ENCODE peak calls at places on chromosomes 3 and 15, in eight cellular contexts. L is CD8-positive, alpha-beta T cell; A is neural progenitor cell; J is left ventricle myocardium inferior; Q is K562; M is stimulated activated effector memory CD8-positive, alpha-beta T cell treated with anti-CD3 and anti-CD28 coated beads, Interleukin-12 subunit alpha, Interleukin-12 subunit beta, amount 100 ng/mL, for 72 hours; T is T-cell; N is MM.1S. S is an unnamed sample.
A peak's percentile ranks its signal among the peaks of the same experiment; 100 is the strongest.

GRCh38 chr15:40847225-40847961 is 3.5 kb downstream of the SPINT1 start:
- DNase-seq in L (no peak), A (peak; percentile 76), J (peak; percentile 38), Q (peak; percentile 88), M (no peak), T (peak; percentile 44), N (peak; percentile 70), S (no peak)

GRCh38 chr3:123283074-123283473 is 81.3 kb downstream of the SEC22A start:
- DNase-seq in L (peak; percentile 11), A (no peak), J (no peak), Q (no peak), M (no peak), T (no peak), N (no peak), S (no peak)

GRCh38 chr15:69996321-69996720 is 101.4 kb downstream of the TLE3 start:
- DNase-seq in L (no peak), A (no peak), J (no peak), Q (no peak), M (no peak), T (no peak), N (no peak), S (no peak)

GRCh38 chr3:108488631-108489030 is 21.8 kb downstream of the MYH15 start:
- DNase-seq in L (no peak), A (no peak), J (no peak), Q (no peak), M (no peak), T (no peak), N (no peak), S (peak; percentile 75)

GRCh38 chr15:50944692-50945091 is 36.2 kb downstream of the AP4E1 start:
- DNase-seq in L (no peak), A (no peak), J (no peak), Q (no peak), M (no peak), T (no peak), N (no peak), S (peak; percentile 10)

GRCh38 chr3:28328188-28329151 is 20.1 kb upstream of the ZCWPW2 start:
- DNase-seq in L (no peak), A (peak; percentile 16), J (no peak), Q (peak; percentile 18), M (no peak), T (no peak), N (peak; percentile 46), S (peak; percentile 55)

GRCh38 chr15:64460737-64461576 is 579 bp downstream of the ZNF609 start:
- DNase-seq in L (peak; percentile 57), A (peak; percentile 56), J (no peak), Q (peak; percentile 84), M (no peak), T (peak; percentile 29), N (peak; percentile 49), S (peak; percentile 91)

GRCh38 chr3:9838856-9839255 is 5.0 kb downstream of the RPUSD3 start:
- DNase-seq in L (no peak), A (no peak), J (no peak), Q (no peak), M (no peak), T (no peak), N (no peak), S (no peak)

GRCh38 chr15:65292938-65293518 is 2.8 kb upstream of the RNU5A-1 start:
- DNase-seq in L (no peak), A (no peak), J (no peak), Q (no peak), M (no peak), T (no peak), N (no peak), S (no peak)

GRCh38 chr3:31997500-31997899 is 15.9 kb downstream of the ZNF860 start:
- DNase-seq in L (no peak), A (no peak), J (no peak), Q (no peak), M (no peak), T (no peak), N (no peak), S (no peak)

GRCh38 chr3:192902481-192903023 is 15.1 kb downstream of the MB21D2 start:
- DNase-seq in L (no peak), A (peak; percentile 22), J (no peak), Q (no peak), M (no peak), T (no peak), N (no peak), S (no peak)

GRCh38 chr3:196237203-196237602 is 20.9 kb downstream of the SLC51A start:
- DNase-seq in L (no peak), A (no peak), J (no peak), Q (no peak), M (no peak), T (no peak), N (no peak), S (no peak)

GRCh38 chr15:59918994-59919951 is 84.8 kb upstream of the FOXB1 start:
- DNase-seq in L (no peak), A (no peak), J (no peak), Q (no peak), M (peak; percentile 25), T (peak; percentile 2), N (no peak), S (peak; percentile 93)

GRCh38 chr15:73387507-73388255 is 18.9 kb upstream of the HCN4 start:
- DNase-seq in L (no peak), A (no peak), J (no peak), Q (no peak), M (no peak), T (no peak), N (no peak), S (peak; percentile 59)

GRCh38 chr15:39756806-39757522 is 25.7 kb downstream of the FSIP1 start:
- DNase-seq in L (no peak), A (peak; percentile 85), J (no peak), Q (peak; percentile 22), M (no peak), T (no peak), N (peak; percentile 66), S (peak; percentile 84)

GRCh38 chr3:108387065-108387464 is 90.7 kb downstream of the HHLA2 start:
- DNase-seq in L (no peak), A (no peak), J (no peak), Q (no peak), M (no peak), T (no peak), N (no peak), S (no peak)

GRCh38 chr3:13850161-13850945 is 29.5 kb downstream of the WNT7A start:
- DNase-seq in L (no peak), A (peak; percentile 18), J (no peak), Q (no peak), M (no peak), T (no peak), N (no peak), S (peak; percentile 26)

GRCh38 chr15:31435256-31435781 is 108.7 kb downstream of the KLF13 start:
- DNase-seq in L (peak; percentile 84), A (peak; percentile 73), J (peak; percentile 83), Q (peak; percentile 85), M (peak; percentile 67), T (peak; percentile 91), N (peak; percentile 85), S (peak; percentile 87)

GRCh38 chr3:39211332-39212130 is 19.1 kb upstream of the XIRP1 start:
- DNase-seq in L (no peak), A (no peak), J (no peak), Q (no peak), M (no peak), T (no peak), N (no peak), S (no peak)

GRCh38 chr15:57138260-57138895 is 219.9 kb downstream of the TCF12 start:
- DNase-seq in L (no peak), A (peak; percentile 82), J (no peak), Q (peak; percentile 56), M (no peak), T (no peak), N (no peak), S (peak; percentile 67)

GRCh38 chr15:99305761-99306505 is 54.7 kb downstream of the LRRC28 start:
- DNase-seq in L (no peak), A (peak; percentile 58), J (peak; percentile 59), Q (no peak), M (no peak), T (no peak), N (no peak), S (peak; percentile 22)